ENCODE peak calls at places on chromosome 21, in ten cellular contexts. M is PC-3, E is GM12865, X is GM23248, Y is Peyer's patch, R is Panc1, S is mammary epithelial cell, A is neuronal stem cell, B is prostate gland, C is WERI-Rb-1. I is an unnamed sample.
A peak's percentile ranks its signal among the peaks of the same experiment; 100 is the strongest.

GRCh38 chr21:32645261-32646182 is 33.3 kb upstream of the CFAP298 start:
- DNase-seq in M (no peak), E (no peak), X (no peak), Y (no peak), R (no peak), S (no peak), A (peak; percentile 3), B (no peak), C (no peak), I (no peak)

GRCh38 chr21:42010507-42011493 is 640 bp upstream of the ZBTB21 start:
- DNase-seq in M (peak; percentile 38), E (peak; percentile 57), X (peak; percentile 47), Y (peak; percentile 41), R (no peak), S (peak; percentile 37), A (peak; percentile 17), B (peak; percentile 43), C (peak; percentile 59), I (no peak)

GRCh38 chr21:31879251-31879650 is 6.4 kb downstream of the HUNK start:
- DNase-seq in M (no peak), E (no peak), X (no peak), Y (no peak), R (no peak), S (no peak), A (no peak), B (peak; percentile 42), C (no peak), I (no peak)

GRCh38 chr21:42299324-42300044 is 15.7 kb downstream of the TFF3 start:
- DNase-seq in M (no peak), E (no peak), X (no peak), Y (no peak), R (no peak), S (peak; percentile 43), A (no peak), B (no peak), C (no peak), I (no peak)

GRCh38 chr21:42696026-42696380 is 42.6 kb downstream of the PDE9A start:
- DNase-seq in M (no peak), E (no peak), X (no peak), Y (no peak), R (no peak), S (no peak), A (no peak), B (no peak), C (no peak), I (no peak)

GRCh38 chr21:31922881-31923280 is 50.1 kb downstream of the HUNK start:
- DNase-seq in M (no peak), E (no peak), X (no peak), Y (no peak), R (no peak), S (no peak), A (no peak), B (no peak), C (no peak), I (no peak)

GRCh38 chr21:32611471-32611997 is 643 bp downstream of the CFAP298 start:
- DNase-seq in M (peak; percentile 17), E (peak; percentile 48), X (peak; percentile 71), Y (peak; percentile 22), R (no peak), S (peak; percentile 30), A (no peak), B (peak; percentile 17), C (peak; percentile 41), I (peak; percentile 11)

GRCh38 chr21:39863111-39863510 is 4.1 kb upstream of the PCP4 start:
- DNase-seq in M (peak; percentile 59), E (no peak), X (no peak), Y (no peak), R (no peak), S (peak; percentile 62), A (no peak), B (no peak), C (no peak), I (no peak)

GRCh38 chr21:32764186-32764585 is 7.4 kb downstream of the PAXBP1 start:
- DNase-seq in M (no peak), E (no peak), X (no peak), Y (no peak), R (no peak), S (no peak), A (no peak), B (no peak), C (no peak), I (no peak)

GRCh38 chr21:42366292-42367010 is at the start of gene TFF1:
- DNase-seq in M (peak; percentile 95), E (no peak), X (peak; percentile 7), Y (no peak), R (peak; percentile 27), S (no peak), A (no peak), B (peak; percentile 56), C (peak; percentile 88), I (no peak)

GRCh38 chr21:17461014-17461413 is 51.8 kb upstream of the CXADR start:
- DNase-seq in M (peak; percentile 31), E (no peak), X (peak; percentile 91), Y (no peak), R (no peak), S (peak; percentile 70), A (no peak), B (peak; percentile 41), C (no peak), I (peak; percentile 91)

GRCh38 chr21:26167593-26167992 is 3.0 kb downstream of the APP start:
- DNase-seq in M (no peak), E (no peak), X (no peak), Y (no peak), R (no peak), S (no peak), A (no peak), B (no peak), C (no peak), I (no peak)
- H3K4me3 ChIP-seq in M (peak overlapping the region; percentile 82), E (no peak overlapping the region), X (no peak overlapping the region), Y (peak overlapping the region; percentile 89), R (peak overlapping the region; percentile 75), S (peak overlapping the region; percentile 99), A (no peak overlapping the region), B (no peak overlapping the region), C (peak overlapping the region; percentile 82), I (peak overlapping the region; percentile 6)

GRCh38 chr21:45940091-45940490 is 41.5 kb upstream of the COL6A1 start:
- DNase-seq in M (no peak), E (no peak), X (no peak), Y (no peak), R (no peak), S (no peak), A (no peak), B (no peak), C (no peak), I (no peak)

GRCh38 chr21:45938811-45939520 is 42.6 kb upstream of the COL6A1 start:
- DNase-seq in M (no peak), E (no peak), X (no peak), Y (no peak), R (no peak), S (no peak), A (no peak), B (no peak), C (no peak), I (no peak)

GRCh38 chr21:45939521-45940045 is 42.0 kb upstream of the COL6A1 start:
- DNase-seq in M (no peak), E (no peak), X (no peak), Y (no peak), R (no peak), S (no peak), A (no peak), B (no peak), C (no peak), I (no peak)

GRCh38 chr21:45937721-45938452 is 43.7 kb upstream of the COL6A1 start:
- DNase-seq in M (no peak), E (no peak), X (no peak), Y (no peak), R (no peak), S (no peak), A (no peak), B (no peak), C (no peak), I (no peak)

GRCh38 chr21:45938453-45938755 is 43.2 kb upstream of the COL6A1 start:
- DNase-seq in M (no peak), E (no peak), X (no peak), Y (no peak), R (no peak), S (no peak), A (no peak), B (no peak), C (no peak), I (no peak)
- H3K4me3 ChIP-seq in M (no peak overlapping the region), E (no peak overlapping the region), X (no peak overlapping the region), Y (no peak overlapping the region), R (no peak overlapping the region), S (no peak overlapping the region), A (no peak overlapping the region), B (no peak overlapping the region), C (no peak overlapping the region), I (no peak overlapping the region)

GRCh38 chr21:44911384-44912157 is 9.1 kb downstream of the ITGB2 start:
- DNase-seq in M (peak; percentile 92), E (no peak), X (no peak), Y (no peak), R (no peak), S (peak; percentile 69), A (no peak), B (peak; percentile 85), C (no peak), I (no peak)
- H3K4me3 ChIP-seq in M (no peak overlapping the region), E (no peak overlapping the region), X (no peak overlapping the region), Y (no peak overlapping the region), R (no peak overlapping the region), S (no peak overlapping the region), A (peak overlapping the region; percentile 7), B (no peak overlapping the region), C (no peak overlapping the region), I (no peak overlapping the region)

GRCh38 chr21:45124596-45124995 is 50.2 kb downstream of the ADARB1 start:
- DNase-seq in M (no peak), E (no peak), X (no peak), Y (no peak), R (no peak), S (no peak), A (no peak), B (no peak), C (no peak), I (no peak)
- H3K4me3 ChIP-seq in M (no peak overlapping the region), E (no peak overlapping the region), X (no peak overlapping the region), Y (no peak overlapping the region), R (no peak overlapping the region), S (no peak overlapping the region), A (no peak overlapping the region), B (no peak overlapping the region), C (no peak overlapping the region), I (no peak overlapping the region)

GRCh38 chr21:35050348-35051286 is 1.5 kb upstream of the RUNX1 start:
- DNase-seq in M (peak; percentile 24), E (peak; percentile 68), X (peak; percentile 24), Y (no peak), R (no peak), S (peak; percentile 12), A (no peak), B (no peak), C (no peak), I (peak; percentile 9)
- H3K4me3 ChIP-seq in M (peak overlapping the region; percentile 23), E (no peak overlapping the region), X (peak overlapping the region; percentile 26), Y (no peak overlapping the region), R (no peak overlapping the region), S (no peak overlapping the region), A (no peak overlapping the region), B (no peak overlapping the region), C (no peak overlapping the region), I (no peak overlapping the region)

GRCh38 chr21:45874716-45875415 is 106.7 kb upstream of the COL6A1 start:
- DNase-seq in M (peak; percentile 76), E (no peak), X (peak; percentile 98), Y (no peak), R (no peak), S (no peak), A (no peak), B (no peak), C (no peak), I (peak; percentile 94)
- H3K4me3 ChIP-seq in M (peak overlapping the region; percentile 24), E (no peak overlapping the region), X (peak overlapping the region; percentile 60), Y (no peak overlapping the region), R (peak overlapping the region; percentile 16), S (no peak overlapping the region), A (no peak overlapping the region), B (no peak overlapping the region), C (no peak overlapping the region), I (peak overlapping the region; percentile 43)